ENCODE peak calls at places on chromosomes 11 and 22, in seven cellular contexts. C is IMR-90, G is mesendoderm, I is neuronal stem cell, M is mesenchymal stem cell, Q is H1, R is trophoblast cell. T is an unnamed sample.

GRCh38 chr11:132114185-132114584 is 743.8 kb downstream of the NTM start:
- DNase-seq in C (peak; percentile 25), G (peak; percentile 80), I (no peak), M (no peak), Q (no peak), R (no peak), T (peak; percentile 77)

GRCh38 chr11:105968021-105968697 is 53.9 kb downstream of the MSANTD4 start:
- DNase-seq in C (peak; percentile 70), G (no peak), I (no peak), M (peak; percentile 42), Q (no peak), R (no peak), T (no peak)

GRCh38 chr22:25627271-25627848 is 62.9 kb downstream of the GRK3 start:
- DNase-seq in C (peak; percentile 12), G (peak; percentile 10), I (no peak), M (peak; percentile 47), Q (no peak), R (no peak), T (no peak)

GRCh38 chr11:9379046-9379445 is 5.4 kb upstream of the IPO7 start:
- DNase-seq in C (no peak), G (no peak), I (no peak), M (no peak), Q (no peak), R (no peak), T (peak; percentile 69)

GRCh38 chr11:122468965-122469364 is 186.6 kb upstream of the UBASH3B start:
- DNase-seq in C (no peak), G (no peak), I (no peak), M (no peak), Q (no peak), R (no peak), T (no peak)

GRCh38 chr11:369336-370018 is at the start of gene B4GALNT4:
- DNase-seq in C (peak; percentile 23), G (no peak), I (no peak), M (peak; percentile 59), Q (no peak), R (no peak), T (no peak)

GRCh38 chr11:76236092-76237026 is 30.1 kb upstream of the WNT11 start:
- DNase-seq in C (peak; percentile 33), G (peak; percentile 79), I (no peak), M (peak; percentile 71), Q (no peak), R (peak; percentile 12), T (peak; percentile 84)

GRCh38 chr22:38313384-38313955 is 3.8 kb downstream of the CSNK1E start:
- DNase-seq in C (peak; percentile 96), G (no peak), I (no peak), M (peak; percentile 95), Q (no peak), R (no peak), T (no peak)

GRCh38 chr22:38419121-38419863 is 35.7 kb downstream of the KCNJ4 start:
- DNase-seq in C (no peak), G (no peak), I (no peak), M (no peak), Q (no peak), R (no peak), T (peak; percentile 32)

GRCh38 chr22:35749808-35750207 is 32.1 kb downstream of the APOL5 start:
- DNase-seq in C (no peak), G (peak; percentile 24), I (no peak), M (peak; percentile 41), Q (no peak), R (no peak), T (no peak)

GRCh38 chr11:30908272-30908671 is 322.1 kb upstream of the MPPED2 start:
- DNase-seq in C (no peak), G (no peak), I (no peak), M (no peak), Q (no peak), R (no peak), T (no peak)

GRCh38 chr11:30911247-30911646 is 325.1 kb upstream of the MPPED2 start:
- DNase-seq in C (no peak), G (peak; percentile 77), I (no peak), M (no peak), Q (no peak), R (peak; percentile 4), T (no peak)

GRCh38 chr11:30902929-30903328 is 316.8 kb upstream of the MPPED2 start:
- DNase-seq in C (no peak), G (no peak), I (no peak), M (no peak), Q (no peak), R (no peak), T (no peak)

GRCh38 chr11:30914143-30914762 is 328.1 kb upstream of the MPPED2 start:
- DNase-seq in C (peak; percentile 48), G (peak; percentile 83), I (peak; percentile 56), M (peak; percentile 38), Q (peak; percentile 58), R (peak; percentile 40), T (peak; percentile 82)

GRCh38 chr11:30908857-30909256 is 322.7 kb upstream of the MPPED2 start:
- DNase-seq in C (no peak), G (no peak), I (no peak), M (no peak), Q (no peak), R (no peak), T (no peak)
- H3K18ac ChIP-seq in C (no peak overlapping the region), G (no peak overlapping the region), I (no peak overlapping the region), M (no peak overlapping the region), Q (no peak overlapping the region), R (no peak overlapping the region), T (no peak overlapping the region)

GRCh38 chr22:21972293-21972779 is 10.3 kb downstream of the TOP3B start:
- DNase-seq in C (peak; percentile 23), G (peak; percentile 59), I (no peak), M (peak; percentile 34), Q (no peak), R (no peak), T (peak; percentile 67)
- H3K18ac ChIP-seq in C (no peak overlapping the region), G (no peak overlapping the region), I (no peak overlapping the region), M (no peak overlapping the region), Q (no peak overlapping the region), R (no peak overlapping the region), T (no peak overlapping the region)

GRCh38 chr11:119618208-119618909 is 110.6 kb downstream of the NECTIN1 start:
- DNase-seq in C (no peak), G (peak; percentile 94), I (peak; percentile 47), M (no peak), Q (no peak), R (no peak), T (peak; percentile 27)
- H3K18ac ChIP-seq in C (no peak overlapping the region), G (no peak overlapping the region), I (no peak overlapping the region), M (no peak overlapping the region), Q (no peak overlapping the region), R (no peak overlapping the region), T (no peak overlapping the region)

DNA sequence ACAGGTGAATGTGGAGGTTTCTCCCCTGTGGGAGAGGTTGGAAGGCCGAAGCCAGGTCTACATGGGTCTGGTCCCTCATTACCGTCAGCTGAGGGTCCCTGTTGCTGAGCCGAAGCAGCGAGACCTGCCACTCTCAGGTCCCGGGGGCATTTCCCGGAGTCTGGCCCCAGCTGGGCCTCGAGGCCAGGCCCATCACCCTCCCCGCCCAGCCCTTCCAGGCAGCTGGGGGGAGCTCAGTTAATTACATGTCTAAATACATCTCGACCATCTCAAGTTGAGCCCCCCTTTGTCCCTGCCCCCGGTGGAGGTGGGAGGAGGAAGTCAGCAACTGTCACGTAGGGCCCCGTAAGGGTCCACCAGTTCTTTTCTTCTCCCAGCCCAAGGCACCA is 3.6 kb downstream of the CDKN1C start:
- DNase-seq in C (no peak), G (no peak), I (no peak), M (no peak), Q (no peak), R (no peak), T (no peak)
- H3K18ac ChIP-seq in C (no peak overlapping the region), G (no peak overlapping the region), I (peak overlapping the region; percentile 22), M (no peak overlapping the region), Q (no peak overlapping the region), R (no peak overlapping the region), T (no peak overlapping the region)

DNA sequence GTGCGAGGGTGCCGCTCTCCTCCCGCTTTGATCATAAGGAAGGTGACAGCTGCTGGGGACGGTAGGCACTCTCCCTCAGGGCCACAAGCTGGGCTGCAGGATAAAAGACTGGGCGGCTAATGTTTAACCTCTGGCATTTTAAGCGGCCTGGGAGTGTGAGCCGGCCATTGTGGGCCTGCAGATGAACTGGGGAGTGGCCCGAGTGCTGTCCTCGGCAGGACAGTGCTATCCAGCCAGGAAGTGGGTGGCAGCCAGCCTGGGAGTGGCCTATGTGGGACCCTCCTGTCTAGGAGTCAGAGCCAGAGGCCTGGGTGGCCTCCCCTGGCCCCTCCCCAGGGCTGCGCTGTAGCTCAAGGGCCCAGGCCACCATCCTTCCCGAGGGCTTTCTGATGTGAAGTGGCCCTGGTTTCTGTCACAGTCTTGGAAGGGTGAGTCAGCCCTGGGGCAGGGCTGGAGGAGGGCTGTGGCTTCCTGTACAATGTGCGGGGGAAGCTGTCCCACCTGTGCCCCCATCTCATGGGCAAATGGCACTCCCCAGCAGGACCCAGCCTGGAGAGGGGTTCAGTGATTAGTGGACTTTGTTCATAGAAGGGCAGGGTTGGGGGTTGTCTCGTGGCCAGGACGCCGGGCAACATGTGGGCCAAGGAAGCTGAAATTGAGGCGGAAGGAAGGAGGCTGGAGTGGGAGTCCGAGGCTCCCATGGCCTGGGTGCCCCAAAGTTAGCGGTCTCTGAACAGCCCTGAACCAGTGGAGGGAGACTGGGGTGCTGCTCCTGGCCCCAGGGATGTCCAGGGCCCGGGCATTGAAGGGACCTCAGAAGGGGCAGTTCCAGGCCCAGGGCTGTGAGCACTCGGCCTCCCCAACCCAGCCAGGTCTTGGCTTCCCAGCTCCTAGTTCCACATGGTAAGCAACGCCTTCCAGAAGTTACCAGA is 59.0 kb upstream of the PRODH start:
- DNase-seq in C (no peak), G (peak; percentile 52), I (peak; percentile 47), M (peak; percentile 7), Q (no peak), R (peak; percentile 61), T (no peak)
- H3K18ac ChIP-seq in C (no peak overlapping the region), G (no peak overlapping the region), I (peak overlapping the region; percentile 84), M (no peak overlapping the region), Q (no peak overlapping the region), R (peak overlapping the region; percentile 29), T (no peak overlapping the region)